ENCODE peak calls at places on chromosomes 12 and 14, in seven cellular contexts. One of them, this sample, is unnamed.

GRCh38 chr12:124734224-124734788 is 129.4 kb downstream of the SCARB1 start:
- DNase-seq in GM23248: no peak
- DNase-seq in cardiac muscle cell: peak; percentile 74
- DNase-seq in CD8-positive, alpha-beta memory T cell: no peak
- DNase-seq in cardiac fibroblast: no peak
- DNase-seq in neural progenitor cell: peak; percentile 94
- DNase-seq in BJ: no peak
- DNase-seq in this sample: no peak

GRCh38 chr12:3144495-3144894 is 67.3 kb downstream of the TSPAN9 start:
- DNase-seq in GM23248: no peak
- DNase-seq in cardiac muscle cell: no peak
- DNase-seq in CD8-positive, alpha-beta memory T cell: no peak
- DNase-seq in cardiac fibroblast: no peak
- DNase-seq in neural progenitor cell: no peak
- DNase-seq in BJ: no peak
- DNase-seq in this sample: no peak

GRCh38 chr12:5078423-5078822 is 34.7 kb downstream of the KCNA5 start:
- DNase-seq in GM23248: no peak
- DNase-seq in cardiac muscle cell: peak; percentile 94
- DNase-seq in CD8-positive, alpha-beta memory T cell: no peak
- DNase-seq in cardiac fibroblast: no peak
- DNase-seq in neural progenitor cell: no peak
- DNase-seq in BJ: no peak
- DNase-seq in this sample: no peak

GRCh38 chr12:103803847-103804246 is 37.2 kb downstream of the NT5DC3 start:
- DNase-seq in GM23248: no peak
- DNase-seq in cardiac muscle cell: no peak
- DNase-seq in CD8-positive, alpha-beta memory T cell: no peak
- DNase-seq in cardiac fibroblast: no peak
- DNase-seq in neural progenitor cell: no peak
- DNase-seq in BJ: no peak
- DNase-seq in this sample: no peak

GRCh38 chr12:120674172-120674571 is 12.8 kb upstream of the MLEC start:
- DNase-seq in GM23248: no peak
- DNase-seq in cardiac muscle cell: no peak
- DNase-seq in CD8-positive, alpha-beta memory T cell: no peak
- DNase-seq in cardiac fibroblast: no peak
- DNase-seq in neural progenitor cell: no peak
- DNase-seq in BJ: no peak
- DNase-seq in this sample: no peak

GRCh38 chr12:93776581-93777018 is 99.4 kb downstream of the CRADD start:
- DNase-seq in GM23248: peak; percentile 83
- DNase-seq in cardiac muscle cell: no peak
- DNase-seq in CD8-positive, alpha-beta memory T cell: no peak
- DNase-seq in cardiac fibroblast: peak; percentile 97
- DNase-seq in neural progenitor cell: no peak
- DNase-seq in BJ: peak; percentile 79
- DNase-seq in this sample: no peak

GRCh38 chr12:132284071-132284492 is 45.3 kb downstream of the GALNT9 start:
- DNase-seq in GM23248: peak; percentile 73
- DNase-seq in cardiac muscle cell: no peak
- DNase-seq in CD8-positive, alpha-beta memory T cell: no peak
- DNase-seq in cardiac fibroblast: peak; percentile 59
- DNase-seq in neural progenitor cell: no peak
- DNase-seq in BJ: no peak
- DNase-seq in this sample: peak; percentile 25

GRCh38 chr12:95070378-95070777 is 3.0 kb downstream of the NR2C1 start:
- DNase-seq in GM23248: no peak
- DNase-seq in cardiac muscle cell: no peak
- DNase-seq in CD8-positive, alpha-beta memory T cell: no peak
- DNase-seq in cardiac fibroblast: no peak
- DNase-seq in neural progenitor cell: no peak
- DNase-seq in BJ: no peak
- DNase-seq in this sample: no peak

GRCh38 chr14:98227000-98227726 is 1044.8 kb downstream of the BCL11B start:
- DNase-seq in GM23248: no peak
- DNase-seq in cardiac muscle cell: no peak
- DNase-seq in CD8-positive, alpha-beta memory T cell: no peak
- DNase-seq in cardiac fibroblast: no peak
- DNase-seq in neural progenitor cell: no peak
- DNase-seq in BJ: no peak
- DNase-seq in this sample: no peak

GRCh38 chr14:93019367-93019843 is 96.3 kb downstream of the ITPK1 start:
- DNase-seq in GM23248: no peak
- DNase-seq in cardiac muscle cell: no peak
- DNase-seq in CD8-positive, alpha-beta memory T cell: no peak
- DNase-seq in cardiac fibroblast: no peak
- DNase-seq in neural progenitor cell: no peak
- DNase-seq in BJ: no peak
- DNase-seq in this sample: no peak

GRCh38 chr12:106136263-106136662 is 2.5 kb downstream of the NUAK1 start:
- DNase-seq in GM23248: peak; percentile 92
- DNase-seq in cardiac muscle cell: peak; percentile 93
- DNase-seq in CD8-positive, alpha-beta memory T cell: peak; percentile 46
- DNase-seq in cardiac fibroblast: peak; percentile 90
- DNase-seq in neural progenitor cell: peak; percentile 97
- DNase-seq in BJ: peak; percentile 62
- DNase-seq in this sample: peak; percentile 52

GRCh38 chr12:66247741-66248140 is 54.6 kb upstream of the HELB start:
- DNase-seq in GM23248: peak; percentile 6
- DNase-seq in cardiac muscle cell: no peak
- DNase-seq in CD8-positive, alpha-beta memory T cell: no peak
- DNase-seq in cardiac fibroblast: no peak
- DNase-seq in neural progenitor cell: no peak
- DNase-seq in BJ: no peak
- DNase-seq in this sample: no peak

GRCh38 chr14:61179061-61179675 is 102.0 kb downstream of the TMEM30B start:
- DNase-seq in GM23248: peak; percentile 26
- DNase-seq in cardiac muscle cell: no peak
- DNase-seq in CD8-positive, alpha-beta memory T cell: no peak
- DNase-seq in cardiac fibroblast: no peak
- DNase-seq in neural progenitor cell: no peak
- DNase-seq in BJ: no peak
- DNase-seq in this sample: no peak

GRCh38 chr12:11763760-11764520 is 114.5 kb downstream of the ETV6 start:
- DNase-seq in GM23248: peak; percentile 80
- DNase-seq in cardiac muscle cell: peak; percentile 27
- DNase-seq in CD8-positive, alpha-beta memory T cell: no peak
- DNase-seq in cardiac fibroblast: peak; percentile 72
- DNase-seq in neural progenitor cell: no peak
- DNase-seq in BJ: peak; percentile 47
- DNase-seq in this sample: no peak

GRCh38 chr14:31241450-31242114 is 34.0 kb upstream of the HECTD1 start:
- DNase-seq in GM23248: peak; percentile 9
- DNase-seq in cardiac muscle cell: peak; percentile 46
- DNase-seq in CD8-positive, alpha-beta memory T cell: no peak
- DNase-seq in cardiac fibroblast: peak; percentile 51
- DNase-seq in neural progenitor cell: no peak
- DNase-seq in BJ: no peak
- DNase-seq in this sample: no peak

GRCh38 chr12:4153343-4153892 is 120.1 kb upstream of the CCND2 start:
- DNase-seq in GM23248: no peak
- DNase-seq in cardiac muscle cell: no peak
- DNase-seq in CD8-positive, alpha-beta memory T cell: peak; percentile 34
- DNase-seq in cardiac fibroblast: no peak
- DNase-seq in neural progenitor cell: no peak
- DNase-seq in BJ: no peak
- DNase-seq in this sample: no peak

GRCh38 chr12:91633206-91633605 is 450.6 kb upstream of the DCN start:
- DNase-seq in GM23248: no peak
- DNase-seq in cardiac muscle cell: no peak
- DNase-seq in CD8-positive, alpha-beta memory T cell: no peak
- DNase-seq in cardiac fibroblast: no peak
- DNase-seq in neural progenitor cell: no peak
- DNase-seq in BJ: no peak
- DNase-seq in this sample: no peak

GRCh38 chr12:18752280-18752920 is 14.5 kb downstream of the CAPZA3 start:
- DNase-seq in GM23248: peak; percentile 90
- DNase-seq in cardiac muscle cell: no peak
- DNase-seq in CD8-positive, alpha-beta memory T cell: no peak
- DNase-seq in cardiac fibroblast: peak; percentile 96
- DNase-seq in neural progenitor cell: peak; percentile 82
- DNase-seq in BJ: peak; percentile 13
- DNase-seq in this sample: no peak

GRCh38 chr14:97315790-97316189 is 518.6 kb downstream of the VRK1 start:
- DNase-seq in GM23248: no peak
- DNase-seq in cardiac muscle cell: no peak
- DNase-seq in CD8-positive, alpha-beta memory T cell: no peak
- DNase-seq in cardiac fibroblast: no peak
- DNase-seq in neural progenitor cell: no peak
- DNase-seq in BJ: no peak
- DNase-seq in this sample: no peak

GRCh38 chr14:38839743-38840375 is 263.2 kb downstream of the SEC23A start:
- DNase-seq in GM23248: peak; percentile 7
- DNase-seq in cardiac muscle cell: no peak
- DNase-seq in CD8-positive, alpha-beta memory T cell: no peak
- DNase-seq in cardiac fibroblast: peak; percentile 24
- DNase-seq in neural progenitor cell: no peak
- DNase-seq in BJ: peak; percentile 1
- DNase-seq in this sample: no peak

GRCh38 chr12:130958557-130959140 is 4.9 kb downstream of the ADGRD1 start:
- DNase-seq in GM23248: no peak
- DNase-seq in cardiac muscle cell: no peak
- DNase-seq in CD8-positive, alpha-beta memory T cell: no peak
- DNase-seq in cardiac fibroblast: no peak
- DNase-seq in neural progenitor cell: peak; percentile 21
- DNase-seq in BJ: no peak
- DNase-seq in this sample: no peak

GRCh38 chr12:129002447-129002846 is 149.2 kb downstream of the GLT1D1 start:
- DNase-seq in GM23248: no peak
- DNase-seq in cardiac muscle cell: no peak
- DNase-seq in CD8-positive, alpha-beta memory T cell: no peak
- DNase-seq in cardiac fibroblast: no peak
- DNase-seq in neural progenitor cell: no peak
- DNase-seq in BJ: no peak
- DNase-seq in this sample: no peak
- H3K4me3 ChIP-seq in GM23248: no peak overlapping the region
- H3K4me3 ChIP-seq in cardiac muscle cell: no peak overlapping the region
- H3K4me3 ChIP-seq in CD8-positive, alpha-beta memory T cell: no peak overlapping the region
- H3K4me3 ChIP-seq in cardiac fibroblast: no peak overlapping the region
- H3K4me3 ChIP-seq in neural progenitor cell: no peak overlapping the region
- H3K4me3 ChIP-seq in BJ: no peak overlapping the region
- H3K4me3 ChIP-seq in this sample: no peak overlapping the region

GRCh38 chr14:99734406-99735051 is 50.4 kb downstream of the CYP46A1 start:
- DNase-seq in GM23248: no peak
- DNase-seq in cardiac muscle cell: no peak
- DNase-seq in CD8-positive, alpha-beta memory T cell: no peak
- DNase-seq in cardiac fibroblast: no peak
- DNase-seq in neural progenitor cell: no peak
- DNase-seq in BJ: no peak
- DNase-seq in this sample: no peak

GRCh38 chr14:99737956-99738667 is 54.0 kb downstream of the CYP46A1 start:
- DNase-seq in GM23248: no peak
- DNase-seq in cardiac muscle cell: no peak
- DNase-seq in CD8-positive, alpha-beta memory T cell: no peak
- DNase-seq in cardiac fibroblast: no peak
- DNase-seq in neural progenitor cell: no peak
- DNase-seq in BJ: no peak
- DNase-seq in this sample: no peak

GRCh38 chr14:99737451-99737951 is 53.4 kb downstream of the CYP46A1 start:
- DNase-seq in GM23248: peak; percentile 66
- DNase-seq in cardiac muscle cell: peak; percentile 51
- DNase-seq in CD8-positive, alpha-beta memory T cell: no peak
- DNase-seq in cardiac fibroblast: no peak
- DNase-seq in neural progenitor cell: no peak
- DNase-seq in BJ: no peak
- DNase-seq in this sample: no peak

GRCh38 chr14:99735189-99736135 is 51.4 kb downstream of the CYP46A1 start:
- DNase-seq in GM23248: no peak
- DNase-seq in cardiac muscle cell: no peak
- DNase-seq in CD8-positive, alpha-beta memory T cell: no peak
- DNase-seq in cardiac fibroblast: no peak
- DNase-seq in neural progenitor cell: no peak
- DNase-seq in BJ: no peak
- DNase-seq in this sample: no peak

DNA sequence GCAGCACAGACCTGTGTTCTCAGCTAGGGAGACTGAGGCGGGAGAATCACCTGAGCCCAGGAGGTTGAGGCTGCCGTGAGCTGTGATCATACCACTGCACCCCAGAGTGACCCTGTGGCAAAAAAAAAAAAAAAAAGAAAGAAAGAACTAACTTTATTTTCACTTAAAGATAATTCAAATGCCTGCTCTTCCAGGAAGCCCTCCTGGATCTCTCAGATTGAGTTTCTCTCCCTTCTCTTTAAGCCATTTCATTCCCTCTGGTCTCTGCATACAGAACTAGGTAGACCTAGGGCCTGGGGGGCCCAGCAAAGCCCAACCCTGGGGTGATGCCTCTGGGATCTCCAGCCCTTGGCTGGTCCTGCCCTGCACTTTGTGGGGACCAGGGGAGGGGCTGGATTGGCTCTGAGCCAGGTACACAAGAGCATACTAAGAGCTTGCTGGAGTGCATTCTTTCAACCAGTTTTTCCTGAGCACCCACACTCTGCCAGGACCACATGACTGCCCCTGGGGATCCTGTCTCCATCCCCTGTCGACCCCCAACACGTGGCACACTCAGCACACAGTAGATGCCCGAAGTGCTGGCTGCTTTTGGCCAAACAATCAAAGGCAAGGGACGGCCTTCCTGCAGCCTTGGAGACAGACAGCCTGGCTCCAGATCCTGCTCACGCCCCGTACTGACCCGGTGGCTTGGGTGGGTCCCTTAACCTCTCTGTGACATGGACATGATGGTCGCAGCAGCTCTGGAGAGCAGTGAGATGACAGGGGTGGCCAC is 52.7 kb downstream of the CYP46A1 start:
- DNase-seq in GM23248: peak; percentile 27
- DNase-seq in cardiac muscle cell: peak; percentile 44
- DNase-seq in CD8-positive, alpha-beta memory T cell: no peak
- DNase-seq in cardiac fibroblast: no peak
- DNase-seq in neural progenitor cell: no peak
- DNase-seq in BJ: no peak
- DNase-seq in this sample: no peak
- H3K4me3 ChIP-seq in GM23248: peak overlapping the region; percentile 49
- H3K4me3 ChIP-seq in cardiac muscle cell: no peak overlapping the region
- H3K4me3 ChIP-seq in CD8-positive, alpha-beta memory T cell: no peak overlapping the region
- H3K4me3 ChIP-seq in cardiac fibroblast: no peak overlapping the region
- H3K4me3 ChIP-seq in neural progenitor cell: no peak overlapping the region
- H3K4me3 ChIP-seq in BJ: no peak overlapping the region
- H3K4me3 ChIP-seq in this sample: no peak overlapping the region

DNA sequence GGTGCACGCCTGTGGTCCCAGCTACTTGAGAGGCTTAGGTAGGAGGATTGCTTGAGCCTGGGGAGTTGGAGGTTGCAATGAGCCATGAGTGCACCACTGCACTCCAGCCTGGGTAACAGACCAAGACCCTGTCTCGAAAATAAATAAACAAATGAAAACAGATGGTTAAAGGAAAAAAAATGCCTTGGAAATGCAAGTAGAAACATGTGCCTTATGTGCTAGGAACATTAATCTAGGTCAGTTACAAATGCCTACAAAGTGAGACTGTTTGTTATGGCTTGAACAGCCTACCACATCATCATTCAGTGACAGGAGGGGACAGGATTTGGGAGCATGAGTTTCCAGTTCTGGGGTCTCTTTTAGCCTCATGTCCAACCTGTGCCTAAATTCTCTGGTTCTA is 52.4 kb upstream of the BCAT1 start:
- DNase-seq in GM23248: no peak
- DNase-seq in cardiac muscle cell: no peak
- DNase-seq in CD8-positive, alpha-beta memory T cell: no peak
- DNase-seq in cardiac fibroblast: no peak
- DNase-seq in neural progenitor cell: no peak
- DNase-seq in BJ: no peak
- DNase-seq in this sample: no peak
- H3K4me3 ChIP-seq in GM23248: no peak overlapping the region
- H3K4me3 ChIP-seq in cardiac muscle cell: no peak overlapping the region
- H3K4me3 ChIP-seq in CD8-positive, alpha-beta memory T cell: no peak overlapping the region
- H3K4me3 ChIP-seq in cardiac fibroblast: no peak overlapping the region
- H3K4me3 ChIP-seq in neural progenitor cell: no peak overlapping the region
- H3K4me3 ChIP-seq in BJ: no peak overlapping the region
- H3K4me3 ChIP-seq in this sample: no peak overlapping the region

GRCh38 chr12:6463211-6463610 is 7.3 kb downstream of the VAMP1 start:
- DNase-seq in GM23248: no peak
- DNase-seq in cardiac muscle cell: no peak
- DNase-seq in CD8-positive, alpha-beta memory T cell: no peak
- DNase-seq in cardiac fibroblast: no peak
- DNase-seq in neural progenitor cell: no peak
- DNase-seq in BJ: no peak
- DNase-seq in this sample: no peak
- H3K4me3 ChIP-seq in GM23248: no peak overlapping the region
- H3K4me3 ChIP-seq in cardiac muscle cell: no peak overlapping the region
- H3K4me3 ChIP-seq in CD8-positive, alpha-beta memory T cell: peak overlapping the region; percentile 12
- H3K4me3 ChIP-seq in cardiac fibroblast: no peak overlapping the region
- H3K4me3 ChIP-seq in neural progenitor cell: no peak overlapping the region
- H3K4me3 ChIP-seq in BJ: no peak overlapping the region
- H3K4me3 ChIP-seq in this sample: no peak overlapping the region

This sample was measured in Jurkat, Clone E6-1.